ENCODE peak calls at places on chromosomes 12 and 14, in nine cellular contexts. W is CD4-positive, alpha-beta T cell; O is stimulated activated naive CD4-positive, alpha-beta T cell; V is ecto neural progenitor cell; F is epithelial cell of esophagus; H is non-pigmented ciliary epithelial cell; M is tibial nerve; P is RPMI7951; C is fibroblast of the aortic adventitia. U is an unnamed sample.

GRCh38 chr14:44988694-44989093 is 26.7 kb downstream of the TOGARAM1 start:
- DNase-seq in W (no peak), O (no peak), V (no peak), F (no peak), H (no peak), M (no peak), P (no peak), C (no peak), U (no peak)

GRCh38 chr12:26205298-26205697 is 9.9 kb downstream of the SSPN start:
- DNase-seq in W (no peak), O (no peak), V (no peak), F (no peak), H (no peak), M (no peak), P (no peak), C (no peak), U (no peak)

GRCh38 chr12:116263844-116264243 is 13.6 kb downstream of the MED13L start:
- DNase-seq in W (no peak), O (no peak), V (no peak), F (no peak), H (no peak), M (no peak), P (no peak), C (no peak), U (no peak)

GRCh38 chr14:87679094-87679493 is 313.9 kb downstream of the GALC start:
- DNase-seq in W (no peak), O (no peak), V (no peak), F (no peak), H (no peak), M (no peak), P (no peak), C (no peak), U (no peak)

GRCh38 chr12:14249368-14249767 is 116.1 kb upstream of the ATF7IP start:
- DNase-seq in W (no peak), O (no peak), V (no peak), F (no peak), H (no peak), M (no peak), P (peak), C (no peak), U (no peak)

GRCh38 chr12:15364221-15365170 is 42.2 kb downstream of the PTPRO start:
- DNase-seq in W (no peak), O (no peak), V (no peak), F (peak), H (no peak), M (no peak), P (peak), C (peak), U (no peak)

GRCh38 chr12:67826148-67826547 is 163.1 kb upstream of the IFNG-AS1 start:
- DNase-seq in W (no peak), O (no peak), V (no peak), F (no peak), H (no peak), M (no peak), P (no peak), C (no peak), U (no peak)

GRCh38 chr14:97687944-97688625 is 890.9 kb downstream of the VRK1 start:
- DNase-seq in W (no peak), O (no peak), V (no peak), F (no peak), H (no peak), M (no peak), P (peak), C (no peak), U (no peak)

GRCh38 chr14:60106341-60106740 is 14.6 kb downstream of the PCNX4 start:
- DNase-seq in W (no peak), O (no peak), V (no peak), F (peak), H (peak), M (no peak), P (peak), C (peak), U (no peak)

U was measured in T-helper 17 cell.